ENCODE peak calls at places on chromosomes 4 and X, in four cellular contexts. E is lower lobe of right lung, I is cardiac fibroblast, Q is left ventricle myocardium inferior. F is an unnamed sample.

GRCh38 chrX:129347291-129347690 is 176.0 kb downstream of the SMARCA1 start:
- DNase-seq in E (no peak), I (no peak), Q (no peak), F (no peak)

GRCh38 chr4:183190900-183191527 is 92.0 kb downstream of the WWC2 start:
- DNase-seq in E (no peak), I (no peak), Q (no peak), F (no peak)

GRCh38 chrX:39115166-39115565 is 313.9 kb downstream of the MID1IP1 start:
- DNase-seq in E (no peak), I (no peak), Q (no peak), F (no peak)

GRCh38 chr4:8639021-8639420 is 46.5 kb downstream of the CPZ start:
- DNase-seq in E (peak), I (no peak), Q (no peak), F (no peak)

GRCh38 chr4:1567519-1567807 is 116.7 kb downstream of the FAM53A start:
- DNase-seq in E (peak), I (no peak), Q (no peak), F (no peak)

GRCh38 chr4:61359301-61359700 is 159.2 kb downstream of the ADGRL3 start:
- DNase-seq in E (no peak), I (no peak), Q (no peak), F (no peak)

GRCh38 chr4:2714071-2714770 is 41.9 kb downstream of the TNIP2 start:
- DNase-seq in E (no peak), I (peak), Q (peak), F (no peak)

GRCh38 chrX:104112326-104112951 is at the start of gene ZCCHC18:
- DNase-seq in E (peak), I (peak), Q (peak), F (no peak)

GRCh38 chrX:1883772-1884171 is 268.9 kb downstream of the ASMT start:
- DNase-seq in E (no peak), I (no peak), Q (no peak), F (no peak)

GRCh38 chr4:20318899-20319291 is 67.2 kb downstream of the SLIT2 start:
- DNase-seq in E (no peak), I (no peak), Q (no peak), F (no peak)

GRCh38 chr4:119162174-119162573 is 26.5 kb downstream of the MYOZ2 start:
- DNase-seq in E (no peak), I (no peak), Q (no peak), F (no peak)

GRCh38 chr4:64195582-64195981 is 213.7 kb downstream of the TECRL start:
- DNase-seq in E (no peak), I (no peak), Q (no peak), F (no peak)

GRCh38 chr4:108881190-108881589 is 118.3 kb upstream of the ETNPPL start:
- DNase-seq in E (no peak), I (peak), Q (no peak), F (no peak)

GRCh38 chr4:125323547-125324100 is 8.9 kb downstream of the FAT4 start:
- DNase-seq in E (no peak), I (peak), Q (no peak), F (no peak)

GRCh38 chrX:23980063-23980462 is 46.9 kb downstream of the KLHL15 start:
- DNase-seq in E (no peak), I (peak), Q (no peak), F (no peak)

GRCh38 chrX:151899622-151900021 is 13.1 kb upstream of the MAGEA4 start:
- DNase-seq in E (no peak), I (peak), Q (no peak), F (no peak)

GRCh38 chr4:105060628-105061027 is 86.0 kb upstream of the TET2 start:
- DNase-seq in E (no peak), I (peak), Q (no peak), F (peak)

GRCh38 chrX:8755116-8755515 is 23.2 kb upstream of the ANOS1 start:
- DNase-seq in E (no peak), I (no peak), Q (no peak), F (no peak)
- TF ChIP-seq CTCF in E (no peak), I (no peak), Q (no peak), F (no peak)

DNA sequence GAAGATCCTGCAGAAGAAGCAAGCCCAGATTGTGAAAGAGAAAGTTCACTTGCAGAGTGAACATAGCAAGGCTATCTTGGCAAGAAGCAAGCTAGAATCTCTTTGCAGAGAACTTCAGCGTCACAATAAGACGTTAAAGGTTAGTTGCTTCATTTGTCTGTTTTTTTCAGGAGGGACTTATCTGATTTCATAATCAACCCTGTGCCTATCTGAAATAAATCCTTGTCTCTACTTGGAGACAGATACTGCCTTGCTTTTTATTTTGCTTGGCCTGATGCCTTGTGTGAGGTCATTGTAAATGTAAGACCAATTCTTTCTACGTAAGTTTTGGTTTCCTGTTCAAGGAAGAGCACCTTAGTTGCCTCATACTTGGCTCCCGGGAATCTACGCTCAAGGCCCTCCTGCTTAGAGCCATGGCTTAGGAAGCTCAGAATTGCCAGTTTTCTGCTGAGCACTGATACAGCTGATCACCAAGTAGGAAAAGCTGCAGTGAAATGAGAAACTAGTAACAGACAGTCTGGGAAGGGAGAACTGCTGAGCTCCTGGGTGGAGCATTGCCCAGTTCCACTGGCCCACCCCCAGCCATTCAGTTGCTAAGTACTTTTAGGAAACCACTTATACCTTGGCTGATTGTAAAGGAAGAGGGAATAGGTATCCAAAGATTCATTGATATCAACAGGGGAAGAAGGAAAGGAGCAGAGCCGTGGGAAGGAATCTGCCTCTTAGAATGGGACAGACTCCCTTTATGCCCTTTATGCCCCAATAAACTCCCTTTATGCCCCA is 41.8 kb downstream of the RBBP7 start:
- DNase-seq in E (no peak), I (peak), Q (no peak), F (no peak)
- TF ChIP-seq CTCF in E (no peak), I (no peak), Q (no peak), F (no peak)

GRCh38 chrX:48493890-48494364 is 14.9 kb upstream of the PORCN start:
- DNase-seq in E (no peak), I (peak), Q (no peak), F (no peak)
- TF ChIP-seq CTCF in E (no peak), I (peak), Q (peak), F (no peak)

DNA sequence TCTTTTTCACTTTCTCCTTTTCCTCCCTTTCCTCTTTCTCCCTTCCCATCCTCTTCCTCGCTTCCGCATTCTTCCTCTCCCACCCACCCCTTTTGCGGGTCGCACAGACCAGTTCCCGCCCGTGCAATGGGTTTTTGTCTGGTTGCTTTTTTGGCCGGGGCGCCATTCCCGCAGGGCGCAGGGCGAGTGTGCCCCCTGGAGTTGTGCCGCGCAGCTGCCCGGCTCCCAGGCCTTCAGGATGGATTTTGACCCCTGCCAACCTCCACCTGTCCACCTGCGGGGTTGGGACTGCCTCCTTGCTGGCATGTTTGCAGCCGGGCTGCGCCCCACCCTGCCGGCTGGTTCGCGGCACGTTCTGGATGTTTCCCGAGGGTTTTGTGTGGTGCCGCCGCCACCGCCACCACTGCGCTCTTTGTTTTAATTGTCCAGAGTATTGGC is 578 bp upstream of the SEL1L3 start:
- DNase-seq in E (peak), I (no peak), Q (no peak), F (no peak)
- TF ChIP-seq CTCF in E (peak), I (peak), Q (peak), F (peak)

GRCh38 chr4:165330666-165331065 is 3.2 kb downstream of the MSMO1 start:
- DNase-seq in E (no peak), I (no peak), Q (no peak), F (no peak)

GRCh38 chr4:165331823-165332222 is 4.4 kb downstream of the MSMO1 start:
- DNase-seq in E (no peak), I (no peak), Q (no peak), F (no peak)

GRCh38 chr4:165330071-165330470 is 2.6 kb downstream of the MSMO1 start:
- DNase-seq in E (no peak), I (no peak), Q (no peak), F (no peak)

GRCh38 chr4:165332502-165332901 is 5.0 kb downstream of the MSMO1 start:
- DNase-seq in E (no peak), I (no peak), Q (no peak), F (no peak)

GRCh38 chr4:165331316-165331715 is 3.8 kb downstream of the MSMO1 start:
- DNase-seq in E (no peak), I (no peak), Q (no peak), F (no peak)
- TF ChIP-seq CTCF in E (no peak), I (no peak), Q (no peak), F (no peak)

GRCh38 chr4:17111436-17111835 is 213.0 kb upstream of the LDB2 start:
- DNase-seq in E (no peak), I (no peak), Q (no peak), F (no peak)

GRCh38 chr4:17115546-17115945 is 217.1 kb upstream of the LDB2 start:
- DNase-seq in E (no peak), I (no peak), Q (no peak), F (no peak)

GRCh38 chr4:17109126-17109525 is 210.7 kb upstream of the LDB2 start:
- DNase-seq in E (no peak), I (no peak), Q (no peak), F (no peak)

GRCh38 chr4:17117746-17118145 is 219.3 kb upstream of the LDB2 start:
- DNase-seq in E (no peak), I (no peak), Q (no peak), F (no peak)

GRCh38 chr4:17111959-17112659 is 213.7 kb upstream of the LDB2 start:
- DNase-seq in E (no peak), I (peak), Q (no peak), F (no peak)
- TF ChIP-seq CTCF in E (peak), I (peak), Q (peak), F (no peak)

DNA sequence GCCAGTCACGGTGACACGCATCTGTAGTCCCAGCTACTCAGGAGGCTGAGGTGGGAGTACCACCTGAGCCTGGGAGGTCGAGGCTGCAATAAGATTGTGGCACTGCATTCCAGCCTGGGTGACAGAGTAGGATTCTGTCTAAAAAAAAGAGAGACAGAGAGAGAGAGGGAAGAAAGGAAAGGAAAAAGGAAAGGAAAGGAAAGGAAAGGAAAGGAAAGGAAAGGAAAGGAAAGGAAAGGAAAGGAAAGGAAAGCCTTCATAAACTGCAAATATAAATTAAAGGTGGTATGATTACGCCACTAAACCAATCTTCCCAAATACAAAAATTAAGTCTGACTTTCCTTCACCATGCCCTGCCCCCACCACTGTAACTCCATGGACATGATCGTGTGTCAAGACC is 259.3 kb upstream of the GATB start:
- DNase-seq in E (no peak), I (no peak), Q (no peak), F (no peak)
- TF ChIP-seq CTCF in E (no peak), I (no peak), Q (no peak), F (no peak)

GRCh38 chrX:46376246-46376885 is 168.9 kb downstream of the ZNF674 start:
- DNase-seq in E (no peak), I (peak), Q (no peak), F (no peak)
- TF ChIP-seq CTCF in E (peak), I (peak), Q (peak), F (no peak)

DNA sequence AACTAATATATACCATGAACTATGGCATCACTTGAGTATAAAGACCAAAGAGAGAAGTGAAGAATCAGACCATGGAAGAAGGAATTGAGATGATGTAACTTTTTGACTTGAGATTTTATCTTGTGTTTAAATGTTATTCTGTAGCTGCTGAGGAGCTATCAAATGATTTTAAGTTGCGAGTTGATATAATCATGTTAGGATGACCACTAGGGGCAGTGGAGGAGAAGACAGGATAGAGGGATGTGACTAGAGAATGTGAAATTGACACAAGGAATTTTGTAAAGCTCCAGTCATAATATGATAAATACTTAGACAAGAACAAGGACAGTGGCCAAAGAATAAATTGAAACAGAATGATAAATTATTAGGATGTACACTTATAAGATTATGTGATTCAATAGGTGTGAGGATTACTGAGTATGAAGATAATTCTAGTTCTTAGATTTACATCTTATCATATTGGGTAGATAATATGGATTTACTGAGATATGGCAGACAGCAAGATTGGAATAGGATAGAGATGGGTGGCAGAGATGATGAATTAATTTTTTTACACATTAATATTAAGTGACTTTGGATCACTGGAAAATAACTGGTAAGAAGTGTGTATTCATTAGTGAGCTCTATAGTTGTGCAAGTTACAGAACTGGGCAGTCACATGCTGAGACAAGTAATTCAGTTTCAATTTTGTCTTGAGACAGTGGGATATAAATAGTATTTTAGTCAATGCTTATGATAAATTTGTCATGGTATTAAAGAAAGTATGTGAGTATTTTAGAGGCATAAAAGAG is 816.0 kb upstream of the PCDH10 start:
- DNase-seq in E (no peak), I (peak), Q (no peak), F (no peak)
- TF ChIP-seq CTCF in E (no peak), I (no peak), Q (no peak), F (no peak)